ENCODE peak calls at places on chromosomes 6 and 20, in nine cellular contexts. Q is foreskin keratinocyte; D is K562; V is kidney; W is Panc1; G is A673; Y is cardiac muscle cell; M is CD8-positive, alpha-beta T cell; F is CD4-positive, alpha-beta T cell. J is an unnamed sample.
A peak's percentile ranks its signal among the peaks of the same experiment; 100 is the strongest.

GRCh38 chr6:97215157-97215769 is 67.8 kb downstream of the MMS22L start:
- DNase-seq in G (peak; percentile 88), D (peak; percentile 49), F (no peak), V (no peak), Q (peak; percentile 40), M (no peak), W (peak; percentile 22), Y (peak; percentile 64), J (no peak)

GRCh38 chr6:148261470-148261869 is 81.2 kb upstream of the SASH1 start:
- DNase-seq in D (no peak), F (no peak), Y (no peak), W (no peak), V (no peak), Q (no peak), M (no peak), G (no peak), J (no peak)

GRCh38 chr6:12290490-12290820 is 294 bp downstream of the EDN1 start:
- DNase-seq in Y (no peak), D (no peak), W (no peak), G (no peak), F (no peak), Q (no peak), V (no peak), M (no peak), J (no peak)

GRCh38 chr20:35223941-35224340 is 2.5 kb upstream of the MMP24 start:
- DNase-seq in V (no peak), W (no peak), M (no peak), F (no peak), D (no peak), Q (no peak), G (no peak), Y (no peak), J (no peak)

GRCh38 chr6:166627875-166628849 is 1.1 kb upstream of the RPS6KA2 start:
- DNase-seq in Y (peak; percentile 74), Q (peak; percentile 43), M (peak; percentile 43), G (peak; percentile 74), F (peak; percentile 33), W (no peak), V (peak; percentile 93), D (peak; percentile 46), J (no peak)

GRCh38 chr20:48463096-48463710 is 364.6 kb downstream of the PREX1 start:
- DNase-seq in M (no peak), V (no peak), W (no peak), Y (no peak), Q (no peak), F (no peak), G (no peak), D (no peak), J (no peak)

GRCh38 chr6:53302678-53303360 is 45.9 kb downstream of the ELOVL5 start:
- DNase-seq in D (no peak), Y (peak; percentile 30), Q (peak; percentile 91), V (no peak), W (no peak), F (no peak), G (peak; percentile 70), M (no peak), J (peak; percentile 80)

GRCh38 chr6:142853244-142854180 is 91.5 kb downstream of the HIVEP2 start:
- DNase-seq in G (no peak), Q (peak; percentile 82), F (no peak), Y (no peak), D (no peak), W (no peak), V (no peak), M (no peak), J (no peak)

GRCh38 chr6:75084872-75085381 is 120.9 kb downstream of the COL12A1 start:
- DNase-seq in Q (no peak), V (peak; percentile 79), M (no peak), Y (no peak), G (no peak), D (no peak), F (no peak), W (no peak), J (no peak)

GRCh38 chr6:52106994-52107393 is 19.6 kb upstream of the PKHD1 start:
- DNase-seq in G (no peak), V (no peak), M (no peak), W (no peak), Y (no peak), F (no peak), D (no peak), Q (no peak), J (no peak)

GRCh38 chr6:95095855-95096254 is 481.5 kb upstream of the MANEA start:
- DNase-seq in V (no peak), W (no peak), F (no peak), G (no peak), Q (no peak), M (no peak), Y (no peak), D (no peak), J (no peak)

GRCh38 chr6:95094751-95095150 is 482.6 kb upstream of the MANEA start:
- DNase-seq in F (no peak), Y (no peak), V (no peak), G (peak; percentile 8), D (no peak), M (no peak), Q (peak; percentile 82), W (peak; percentile 48), J (peak; percentile 67)

GRCh38 chr6:95095271-95095670 is 482.1 kb upstream of the MANEA start:
- DNase-seq in G (no peak), D (no peak), M (no peak), Y (no peak), Q (peak; percentile 72), F (no peak), W (no peak), V (no peak), J (no peak)

GRCh38 chr6:95091823-95092436 is 485.4 kb upstream of the MANEA start:
- DNase-seq in G (peak; percentile 80), Q (peak; percentile 64), W (no peak), V (no peak), Y (peak; percentile 60), F (no peak), D (peak; percentile 2), M (no peak), J (peak; percentile 33)

GRCh38 chr6:95093154-95093553 is 484.2 kb upstream of the MANEA start:
- DNase-seq in M (no peak), Q (peak; percentile 95), V (no peak), Y (no peak), D (no peak), F (no peak), G (no peak), W (no peak), J (peak; percentile 21)
- H3K27ac ChIP-seq in M (no peak overlapping the region), Q (no peak overlapping the region), V (no peak overlapping the region), Y (no peak overlapping the region), D (no peak overlapping the region), F (no peak overlapping the region), G (no peak overlapping the region), W (peak overlapping the region; percentile 48), J (no peak overlapping the region)

GRCh38 chr6:99614430-99615161 is 8.0 kb downstream of the PRDM13 start:
- DNase-seq in W (no peak), F (no peak), D (no peak), M (no peak), Y (peak; percentile 46), G (peak; percentile 68), Q (no peak), V (no peak), J (no peak)

GRCh38 chr6:99613705-99614429 is 7.2 kb downstream of the PRDM13 start:
- DNase-seq in W (no peak), Y (peak; percentile 47), Q (no peak), G (peak; percentile 63), M (no peak), D (no peak), F (no peak), V (peak; percentile 68), J (no peak)

GRCh38 chr6:99612551-99613397 is 6.1 kb downstream of the PRDM13 start:
- DNase-seq in Q (no peak), G (no peak), W (no peak), Y (no peak), M (no peak), F (no peak), D (no peak), V (no peak), J (no peak)

GRCh38 chr6:99611148-99611547 is 4.5 kb downstream of the PRDM13 start:
- DNase-seq in Y (no peak), G (no peak), F (no peak), Q (no peak), W (no peak), V (no peak), M (no peak), D (peak; percentile 60), J (no peak)

DNA sequence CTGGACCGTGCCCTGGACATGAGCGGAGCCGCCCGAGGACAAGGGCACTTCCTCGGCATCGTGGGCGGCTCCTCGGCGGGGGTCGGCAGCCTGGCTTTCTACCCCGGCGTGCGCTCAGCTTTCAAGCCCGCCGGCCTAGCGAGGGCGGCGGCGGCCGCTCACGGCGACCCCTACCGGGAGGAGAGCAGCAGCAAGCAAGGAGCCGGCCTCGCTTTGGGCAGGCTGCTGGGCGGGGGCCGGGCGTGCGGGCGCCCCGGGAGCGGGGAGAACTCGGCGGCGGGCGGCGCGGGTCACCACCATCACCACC is 6.7 kb downstream of the PRDM13 start:
- DNase-seq in W (no peak), V (peak; percentile 70), F (no peak), Q (no peak), M (no peak), Y (peak; percentile 69), G (peak; percentile 75), D (no peak), J (peak; percentile 31)
- TF ChIP-seq CTCF in W (no peak), V (peak; percentile 21), F (no peak), Q (peak; percentile 53), M (no peak), Y (peak; percentile 44), G (peak; percentile 59), D (no peak), J (peak; percentile 12)

GRCh38 chr6:34888874-34889555 is at the start of gene ANKS1A:
- DNase-seq in W (no peak), G (peak; percentile 83), M (peak; percentile 93), F (peak; percentile 86), V (peak; percentile 96), Y (peak; percentile 83), Q (peak; percentile 80), D (peak; percentile 95), J (peak; percentile 90)
- H3K27ac ChIP-seq in W (peak within 1 kb of the TSS; percentile 97), G (peak within 1 kb of the TSS; percentile 76), M (peak within 1 kb of the TSS; percentile 90), F (peak within 1 kb of the TSS; percentile 90), V (peak within 1 kb of the TSS; percentile 92), Y (peak within 1 kb of the TSS; percentile 87), Q (peak within 1 kb of the TSS; percentile 66), D (peak within 1 kb of the TSS; percentile 96), J (peak within 1 kb of the TSS; percentile 80)

GRCh38 chr6:100801036-100801435 is 80.1 kb downstream of the ASCC3 start:
- DNase-seq in Y (no peak), Q (no peak), F (no peak), D (no peak), V (no peak), G (no peak), W (no peak), M (no peak), J (no peak)

DNA sequence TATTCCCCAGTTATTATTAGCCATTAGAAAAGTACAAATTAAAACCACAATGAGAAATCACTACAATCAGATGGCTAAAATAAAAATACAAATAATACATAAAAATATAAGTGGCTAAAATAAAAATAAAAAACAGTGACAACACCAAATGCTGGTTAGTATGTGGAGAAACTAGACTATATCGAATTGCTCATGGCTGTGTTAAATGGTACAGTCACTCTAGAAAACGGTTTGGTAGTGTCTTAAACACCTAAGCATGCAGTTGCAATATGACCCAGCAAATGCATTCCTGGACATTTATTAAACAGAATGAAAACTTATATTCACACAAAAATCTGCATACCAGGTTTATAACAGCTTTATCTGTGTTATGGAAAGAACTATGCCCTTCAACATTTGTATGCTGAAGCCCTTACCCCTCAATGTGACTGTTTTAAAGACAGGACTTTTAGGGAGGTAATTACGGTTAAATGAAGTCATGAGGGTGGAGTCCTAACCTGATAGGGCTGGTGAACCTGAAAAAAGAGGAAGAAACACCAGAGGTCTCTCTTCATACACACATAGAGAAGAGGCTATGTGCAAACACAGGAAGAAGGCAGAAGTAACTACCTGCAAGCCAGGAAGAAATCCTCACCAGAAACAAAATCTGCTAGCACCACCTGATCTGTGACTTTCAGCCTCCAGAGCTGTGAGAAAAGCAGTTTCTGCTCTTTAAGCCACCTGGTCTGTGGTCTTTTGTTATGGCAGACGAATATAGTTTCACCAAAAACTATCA is 84.9 kb downstream of the ASCC3 start:
- DNase-seq in Q (no peak), F (no peak), G (no peak), M (no peak), W (no peak), Y (no peak), D (peak; percentile 5), V (no peak), J (no peak)
- TF ChIP-seq CTCF in Q (no peak), F (no peak), G (no peak), M (no peak), W (peak; percentile 16), Y (no peak), D (peak; percentile 45), V (no peak), J (no peak)

J was measured in RWPE1.